ENCODE peak calls at places on chromosomes 5 and 9, in seven cellular contexts. A is IMR-90, C is neuronal stem cell, I is H9, V is mesendoderm, T is mesenchymal stem cell, Z is H1. F is an unnamed sample.

GRCh38 chr9:16704489-16705111 is 165.9 kb downstream of the BNC2 start:
- DNase-seq in V (peak), Z (no peak), C (no peak), A (peak), T (no peak), I (peak), F (no peak)

GRCh38 chr5:171433352-171433698 is 13.9 kb downstream of the FGF18 start:
- DNase-seq in C (no peak), T (no peak), V (no peak), I (no peak), Z (no peak), A (no peak), F (no peak)

GRCh38 chr5:158406884-158407790 is 548.2 kb upstream of the CLINT1 start:
- DNase-seq in I (no peak), V (no peak), C (no peak), A (peak), T (peak), Z (no peak), F (no peak)

GRCh38 chr9:124808246-124808956 is 31.5 kb downstream of the OLFML2A start:
- DNase-seq in T (no peak), A (no peak), I (no peak), Z (no peak), C (no peak), V (no peak), F (no peak)

GRCh38 chr5:39138892-39139291 is 64.7 kb upstream of the RICTOR start:
- DNase-seq in Z (no peak), A (peak), T (peak), V (no peak), C (no peak), I (no peak), F (no peak)

GRCh38 chr9:70004310-70004709 is 39.3 kb upstream of the MAMDC2 start:
- DNase-seq in V (no peak), I (no peak), Z (no peak), A (peak), T (no peak), C (no peak), F (peak)

GRCh38 chr5:66981705-66982387 is 214.8 kb downstream of the CD180 start:
- DNase-seq in T (no peak), C (no peak), V (no peak), I (no peak), A (no peak), Z (no peak), F (no peak)

GRCh38 chr5:180718810-180719453 is 20.9 kb downstream of the OR2Y1 start:
- DNase-seq in Z (no peak), T (peak), V (peak), A (peak), I (no peak), C (peak), F (peak)

GRCh38 chr5:68245325-68245724 is 29.8 kb downstream of the PIK3R1 start:
- DNase-seq in T (peak), I (no peak), V (no peak), C (peak), A (peak), Z (no peak), F (no peak)

GRCh38 chr5:159965031-159965837 is 43.7 kb upstream of the TTC1 start:
- DNase-seq in Z (peak), I (peak), A (peak), T (peak), V (peak), C (no peak), F (peak)

GRCh38 chr5:66009277-66009676 is 82.9 kb downstream of the ERBIN start:
- DNase-seq in T (no peak), C (no peak), A (no peak), I (no peak), Z (no peak), V (no peak), F (no peak)

GRCh38 chr5:77630246-77631165 is 8.0 kb downstream of the OTP start:
- DNase-seq in A (no peak), C (no peak), Z (peak), T (peak), V (peak), I (peak), F (peak)

GRCh38 chr9:112012026-112012902 is 115.7 kb downstream of the UGCG start:
- DNase-seq in Z (no peak), V (no peak), C (no peak), I (no peak), T (peak), A (peak), F (peak)

GRCh38 chr9:134961331-134962064 is 43.8 kb upstream of the FCN1 start:
- DNase-seq in Z (no peak), V (no peak), I (no peak), A (no peak), T (no peak), C (no peak), F (no peak)

GRCh38 chr5:110802998-110803397 is 64.2 kb downstream of the SLC25A46 start:
- DNase-seq in C (no peak), T (no peak), I (no peak), V (no peak), Z (no peak), A (no peak), F (no peak)

GRCh38 chr9:31030741-31031202 is 1353.7 kb upstream of the ACO1 start:
- DNase-seq in T (peak), C (peak), I (peak), Z (no peak), V (peak), A (no peak), F (no peak)

DNA sequence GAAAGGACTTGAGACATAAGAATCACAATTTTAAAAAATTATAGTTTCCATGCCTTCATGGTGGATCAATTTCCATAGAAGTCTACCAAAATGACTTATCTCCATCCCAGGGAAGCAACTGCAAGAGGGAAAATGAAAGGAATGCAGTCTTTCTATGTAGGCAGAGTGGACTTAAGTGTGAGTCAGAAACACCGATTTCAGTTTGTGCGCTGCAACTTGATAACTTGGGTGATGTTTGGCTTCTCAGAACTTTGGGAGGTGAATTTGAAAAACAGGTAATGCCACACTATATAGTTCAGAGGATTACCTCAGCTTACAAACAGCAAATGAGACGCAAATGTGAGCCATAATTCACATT is 708 bp upstream of the CSNK1G3 start:
- DNase-seq in C (peak), I (no peak), T (peak), Z (no peak), V (peak), A (peak), F (peak)
- H3K23ac ChIP-seq in C (no peak), I (no peak), T (no peak), Z (no peak), V (no peak), A (no peak), F (no peak)

GRCh38 chr9:114181583-114182409 is 26.5 kb downstream of the COL27A1 start:
- DNase-seq in C (no peak), V (no peak), Z (no peak), A (peak), T (peak), I (no peak), F (no peak)
- H2BK120ac ChIP-seq in C (no peak), V (no peak), Z (no peak), A (peak), T (no peak), I (no peak), F (no peak)

DNA sequence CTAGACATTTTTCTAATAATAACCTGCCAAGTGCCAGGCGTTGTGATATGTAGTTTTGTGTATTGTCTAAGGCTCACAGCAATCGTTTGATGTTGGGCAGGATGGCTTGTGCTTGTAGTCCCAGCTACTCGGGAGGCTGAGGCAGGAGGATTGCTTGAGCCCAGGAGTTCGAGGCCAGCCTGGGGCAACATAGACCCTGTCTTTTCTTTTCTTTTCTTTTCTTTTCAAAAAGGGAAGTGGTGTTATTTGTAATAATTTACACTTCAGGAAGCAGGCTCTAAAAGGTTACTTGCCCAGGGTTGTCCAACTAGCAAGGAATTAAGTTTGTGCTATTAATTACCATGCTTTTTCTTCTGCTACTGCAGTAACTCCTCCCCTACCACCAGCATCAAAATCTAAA is 3.2 kb downstream of the ZNF131 start:
- DNase-seq in I (no peak), T (no peak), C (no peak), V (no peak), A (no peak), Z (no peak), F (no peak)
- H3K23ac ChIP-seq in I (no peak), T (no peak), C (no peak), V (no peak), A (peak), Z (no peak), F (no peak)

GRCh38 chr5:2007437-2007905 is 124.7 kb upstream of the IRX4 start:
- DNase-seq in I (no peak), Z (no peak), C (no peak), T (no peak), A (no peak), V (no peak), F (no peak)
- H2BK120ac ChIP-seq in I (no peak), Z (no peak), C (peak), T (no peak), A (no peak), V (no peak), F (no peak)

GRCh38 chr9:119986205-119986604 is 593.8 kb downstream of the CDK5RAP2 start:
- DNase-seq in V (no peak), I (no peak), A (no peak), T (no peak), C (no peak), Z (no peak), F (no peak)
- H3K23ac ChIP-seq in V (no peak), I (no peak), A (no peak), T (no peak), C (no peak), Z (no peak), F (no peak)

GRCh38 chr5:31759925-31760324 is 121.0 kb downstream of the PDZD2 start:
- DNase-seq in A (no peak), C (no peak), Z (no peak), T (no peak), V (no peak), I (no peak), F (no peak)

GRCh38 chr5:31758803-31759425 is 120.0 kb downstream of the PDZD2 start:
- DNase-seq in C (no peak), I (no peak), V (no peak), T (no peak), A (no peak), Z (no peak), F (no peak)

GRCh38 chr5:31763399-31763798 is 124.5 kb downstream of the PDZD2 start:
- DNase-seq in V (no peak), A (no peak), I (no peak), T (no peak), C (no peak), Z (no peak), F (no peak)

GRCh38 chr5:31757813-31758212 is 118.9 kb downstream of the PDZD2 start:
- DNase-seq in T (no peak), I (no peak), Z (no peak), V (no peak), C (no peak), A (no peak), F (no peak)

GRCh38 chr5:31761877-31762276 is 122.9 kb downstream of the PDZD2 start:
- DNase-seq in V (no peak), A (no peak), C (no peak), I (no peak), T (no peak), Z (no peak), F (no peak)
- H2BK120ac ChIP-seq in V (no peak), A (no peak), C (no peak), I (no peak), T (no peak), Z (no peak), F (no peak)

DNA sequence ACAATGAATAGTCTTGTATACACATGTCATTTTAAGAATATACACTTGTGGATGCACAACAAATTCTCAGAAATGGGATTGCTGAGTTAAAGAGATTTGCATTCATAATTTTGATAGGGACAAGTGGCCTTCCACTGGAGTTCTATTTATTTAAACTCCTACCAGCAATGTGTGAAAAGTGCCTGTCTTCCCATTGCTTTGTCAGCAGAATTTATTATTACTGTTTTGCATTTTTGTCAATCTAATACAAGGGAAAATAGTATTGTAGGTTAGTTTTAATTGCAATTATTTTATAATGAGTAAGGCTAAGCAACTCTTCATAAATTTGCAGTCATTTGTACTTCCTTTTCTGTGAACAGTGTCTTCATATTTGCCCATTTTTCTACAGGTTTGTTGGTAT is 55.0 kb downstream of the C9orf57 start:
- DNase-seq in C (no peak), T (no peak), V (no peak), A (no peak), Z (no peak), I (no peak), F (no peak)
- H3K23ac ChIP-seq in C (no peak), T (no peak), V (no peak), A (no peak), Z (no peak), I (no peak), F (no peak)

GRCh38 chr5:134714120-134714519 is 24.2 kb upstream of the CAMLG start:
- DNase-seq in I (no peak), A (no peak), C (no peak), V (peak), Z (no peak), T (no peak), F (no peak)
- H2BK120ac ChIP-seq in I (no peak), A (no peak), C (no peak), V (no peak), Z (no peak), T (no peak), F (no peak)

GRCh38 chr9:130215341-130216119 is 43.3 kb downstream of the NCS1 start:
- DNase-seq in I (no peak), T (peak), C (no peak), V (no peak), Z (no peak), A (peak), F (no peak)
- H3K23ac ChIP-seq in I (no peak), T (no peak), C (no peak), V (peak), Z (no peak), A (no peak), F (no peak)

GRCh38 chr5:1484416-1485319 is 39.1 kb downstream of the LPCAT1 start:
- DNase-seq in C (no peak), A (no peak), I (no peak), T (no peak), Z (no peak), V (no peak), F (peak)
- H2BK120ac ChIP-seq in C (no peak), A (no peak), I (no peak), T (no peak), Z (no peak), V (no peak), F (no peak)

F was measured in trophoblast cell.